ENCODE peak calls at places on chromosomes 16 and 17, in eight cellular contexts. One of them, this sample, is unnamed.

GRCh38 chr17:10628756-10629155 is 28.4 kb downstream of the MYH3 start:
- DNase-seq in non-pigmented ciliary epithelial cell: no peak
- DNase-seq in NCI-H1694: peak
- DNase-seq in stimulated activated CD4-positive, alpha-beta T cell treated with anti-CD3 and anti-CD28 coated beads, Interleukin-15, amount 100 ng/mL, for 24 hours: peak
- DNase-seq in hypothalamus: no peak
- DNase-seq in lung: no peak
- DNase-seq in NCI-H345: no peak
- DNase-seq in HT-29: no peak
- DNase-seq in this sample: no peak

GRCh38 chr17:36949461-36949927 is 740 bp downstream of the AATF start:
- DNase-seq in non-pigmented ciliary epithelial cell: no peak
- DNase-seq in NCI-H1694: no peak
- DNase-seq in stimulated activated CD4-positive, alpha-beta T cell treated with anti-CD3 and anti-CD28 coated beads, Interleukin-15, amount 100 ng/mL, for 24 hours: no peak
- DNase-seq in hypothalamus: no peak
- DNase-seq in lung: no peak
- DNase-seq in NCI-H345: no peak
- DNase-seq in HT-29: peak
- DNase-seq in this sample: no peak

GRCh38 chr17:1340371-1340770 is 59.7 kb downstream of the YWHAE start:
- DNase-seq in non-pigmented ciliary epithelial cell: no peak
- DNase-seq in NCI-H1694: no peak
- DNase-seq in stimulated activated CD4-positive, alpha-beta T cell treated with anti-CD3 and anti-CD28 coated beads, Interleukin-15, amount 100 ng/mL, for 24 hours: no peak
- DNase-seq in hypothalamus: no peak
- DNase-seq in lung: no peak
- DNase-seq in NCI-H345: no peak
- DNase-seq in HT-29: no peak
- DNase-seq in this sample: no peak

GRCh38 chr17:688100-688989 is 26.3 kb downstream of the VPS53 start:
- DNase-seq in non-pigmented ciliary epithelial cell: no peak
- DNase-seq in NCI-H1694: peak
- DNase-seq in stimulated activated CD4-positive, alpha-beta T cell treated with anti-CD3 and anti-CD28 coated beads, Interleukin-15, amount 100 ng/mL, for 24 hours: no peak
- DNase-seq in hypothalamus: no peak
- DNase-seq in lung: no peak
- DNase-seq in NCI-H345: no peak
- DNase-seq in HT-29: peak
- DNase-seq in this sample: no peak

GRCh38 chr16:8712589-8713361 is 38.4 kb downstream of the ABAT start:
- DNase-seq in non-pigmented ciliary epithelial cell: no peak
- DNase-seq in NCI-H1694: peak
- DNase-seq in stimulated activated CD4-positive, alpha-beta T cell treated with anti-CD3 and anti-CD28 coated beads, Interleukin-15, amount 100 ng/mL, for 24 hours: no peak
- DNase-seq in hypothalamus: no peak
- DNase-seq in lung: no peak
- DNase-seq in NCI-H345: peak
- DNase-seq in HT-29: no peak
- DNase-seq in this sample: no peak

GRCh38 chr16:48627148-48627547 is 17.2 kb upstream of the N4BP1 start:
- DNase-seq in non-pigmented ciliary epithelial cell: no peak
- DNase-seq in NCI-H1694: no peak
- DNase-seq in stimulated activated CD4-positive, alpha-beta T cell treated with anti-CD3 and anti-CD28 coated beads, Interleukin-15, amount 100 ng/mL, for 24 hours: no peak
- DNase-seq in hypothalamus: no peak
- DNase-seq in lung: no peak
- DNase-seq in NCI-H345: no peak
- DNase-seq in HT-29: no peak
- DNase-seq in this sample: no peak

GRCh38 chr16:11310997-11311561 is 29.9 kb upstream of the PRM1 start:
- DNase-seq in non-pigmented ciliary epithelial cell: no peak
- DNase-seq in NCI-H1694: no peak
- DNase-seq in stimulated activated CD4-positive, alpha-beta T cell treated with anti-CD3 and anti-CD28 coated beads, Interleukin-15, amount 100 ng/mL, for 24 hours: no peak
- DNase-seq in hypothalamus: no peak
- DNase-seq in lung: no peak
- DNase-seq in NCI-H345: no peak
- DNase-seq in HT-29: no peak
- DNase-seq in this sample: no peak

GRCh38 chr17:39913989-39914388 is 4.4 kb downstream of the GSDMB start:
- DNase-seq in non-pigmented ciliary epithelial cell: no peak
- DNase-seq in NCI-H1694: no peak
- DNase-seq in stimulated activated CD4-positive, alpha-beta T cell treated with anti-CD3 and anti-CD28 coated beads, Interleukin-15, amount 100 ng/mL, for 24 hours: no peak
- DNase-seq in hypothalamus: no peak
- DNase-seq in lung: no peak
- DNase-seq in NCI-H345: no peak
- DNase-seq in HT-29: no peak
- DNase-seq in this sample: no peak

GRCh38 chr17:82302991-82303943 is 14.1 kb downstream of the CD7 start:
- DNase-seq in non-pigmented ciliary epithelial cell: no peak
- DNase-seq in NCI-H1694: no peak
- DNase-seq in stimulated activated CD4-positive, alpha-beta T cell treated with anti-CD3 and anti-CD28 coated beads, Interleukin-15, amount 100 ng/mL, for 24 hours: peak
- DNase-seq in hypothalamus: no peak
- DNase-seq in lung: no peak
- DNase-seq in NCI-H345: no peak
- DNase-seq in HT-29: no peak
- DNase-seq in this sample: no peak